ENCODE peak calls at places on chromosomes 3 and 15, in five cellular contexts. One of them, this sample, is unnamed. For H3K27me3 and H3K4me1, the result is how much of the 10 kb centered on the place peaks cover.

GRCh38 chr3:12224181-12225147 is 64.4 kb upstream of the PPARG start:
- DNase-seq in psoas muscle: no peak
- DNase-seq in transverse colon: peak
- DNase-seq in mesendoderm: peak
- DNase-seq in naive thymus-derived CD4-positive, alpha-beta T cell: no peak
- DNase-seq in this sample: peak

GRCh38 chr3:49702672-49703071 is 13.3 kb downstream of the RNF123 start:
- DNase-seq in psoas muscle: no peak
- DNase-seq in transverse colon: no peak
- DNase-seq in mesendoderm: no peak
- DNase-seq in naive thymus-derived CD4-positive, alpha-beta T cell: no peak
- DNase-seq in this sample: no peak

GRCh38 chr3:132659370-132660055 is at the start of gene ACAD11:
- DNase-seq in psoas muscle: peak
- DNase-seq in transverse colon: peak
- DNase-seq in mesendoderm: peak
- DNase-seq in naive thymus-derived CD4-positive, alpha-beta T cell: peak
- DNase-seq in this sample: no peak

GRCh38 chr3:11185564-11186317 is 31.4 kb downstream of the HRH1 start:
- DNase-seq in psoas muscle: peak
- DNase-seq in transverse colon: peak
- DNase-seq in mesendoderm: no peak
- DNase-seq in naive thymus-derived CD4-positive, alpha-beta T cell: no peak
- DNase-seq in this sample: peak

GRCh38 chr15:80770356-80770705 is 8.8 kb upstream of the CEMIP start:
- DNase-seq in psoas muscle: no peak
- DNase-seq in transverse colon: no peak
- DNase-seq in mesendoderm: no peak
- DNase-seq in naive thymus-derived CD4-positive, alpha-beta T cell: no peak
- DNase-seq in this sample: no peak

GRCh38 chr3:1207904-1208303 is 115.1 kb downstream of the CNTN6 start:
- DNase-seq in psoas muscle: no peak
- DNase-seq in transverse colon: no peak
- DNase-seq in mesendoderm: no peak
- DNase-seq in naive thymus-derived CD4-positive, alpha-beta T cell: no peak
- DNase-seq in this sample: no peak

GRCh38 chr3:42071720-42072582 is 19.2 kb upstream of the TRAK1 start:
- DNase-seq in psoas muscle: peak
- DNase-seq in transverse colon: peak
- DNase-seq in mesendoderm: peak
- DNase-seq in naive thymus-derived CD4-positive, alpha-beta T cell: no peak
- DNase-seq in this sample: no peak

GRCh38 chr3:89113887-89114840 is 6.7 kb downstream of the EPHA3 start:
- DNase-seq in psoas muscle: peak
- DNase-seq in transverse colon: peak
- DNase-seq in mesendoderm: peak
- DNase-seq in naive thymus-derived CD4-positive, alpha-beta T cell: peak
- DNase-seq in this sample: no peak

GRCh38 chr3:15796771-15797599 is 794 bp downstream of the ANKRD28 start:
- DNase-seq in psoas muscle: no peak
- DNase-seq in transverse colon: no peak
- DNase-seq in mesendoderm: peak
- DNase-seq in naive thymus-derived CD4-positive, alpha-beta T cell: no peak
- DNase-seq in this sample: no peak

GRCh38 chr15:94274745-94275144 is 43.4 kb downstream of the MCTP2 start:
- DNase-seq in psoas muscle: no peak
- DNase-seq in transverse colon: no peak
- DNase-seq in mesendoderm: no peak
- DNase-seq in naive thymus-derived CD4-positive, alpha-beta T cell: no peak
- DNase-seq in this sample: no peak

GRCh38 chr3:113222412-113223086 is 11.2 kb downstream of the BOC start:
- DNase-seq in psoas muscle: no peak
- DNase-seq in transverse colon: no peak
- DNase-seq in mesendoderm: no peak
- DNase-seq in naive thymus-derived CD4-positive, alpha-beta T cell: no peak
- DNase-seq in this sample: no peak

GRCh38 chr3:69110941-69111546 is 11.4 kb downstream of the LMOD3 start:
- DNase-seq in psoas muscle: no peak
- DNase-seq in transverse colon: no peak
- DNase-seq in mesendoderm: no peak
- DNase-seq in naive thymus-derived CD4-positive, alpha-beta T cell: no peak
- DNase-seq in this sample: no peak

GRCh38 chr15:29312387-29312786 is 42.8 kb upstream of the NSMCE3 start:
- DNase-seq in psoas muscle: no peak
- DNase-seq in transverse colon: no peak
- DNase-seq in mesendoderm: no peak
- DNase-seq in naive thymus-derived CD4-positive, alpha-beta T cell: no peak
- DNase-seq in this sample: no peak

GRCh38 chr3:46091046-46091445 is 63.8 kb upstream of the XCR1 start:
- DNase-seq in psoas muscle: no peak
- DNase-seq in transverse colon: no peak
- DNase-seq in mesendoderm: no peak
- DNase-seq in naive thymus-derived CD4-positive, alpha-beta T cell: no peak
- DNase-seq in this sample: no peak

GRCh38 chr15:31214864-31215489 is 111.7 kb upstream of the KLF13 start:
- DNase-seq in psoas muscle: peak
- DNase-seq in transverse colon: peak
- DNase-seq in mesendoderm: no peak
- DNase-seq in naive thymus-derived CD4-positive, alpha-beta T cell: no peak
- DNase-seq in this sample: no peak

GRCh38 chr3:146817705-146818104 is 212.6 kb upstream of the PLSCR5 start:
- DNase-seq in psoas muscle: no peak
- DNase-seq in transverse colon: no peak
- DNase-seq in mesendoderm: peak
- DNase-seq in naive thymus-derived CD4-positive, alpha-beta T cell: no peak
- DNase-seq in this sample: no peak

GRCh38 chr15:25685216-25685569 is 177.9 kb downstream of the ATP10A start:
- DNase-seq in psoas muscle: no peak
- DNase-seq in transverse colon: no peak
- DNase-seq in mesendoderm: no peak
- DNase-seq in naive thymus-derived CD4-positive, alpha-beta T cell: no peak
- DNase-seq in this sample: no peak

GRCh38 chr3:36944012-36944640 is 728 bp downstream of the TRANK1 start:
- DNase-seq in psoas muscle: peak
- DNase-seq in transverse colon: peak
- DNase-seq in mesendoderm: peak
- DNase-seq in naive thymus-derived CD4-positive, alpha-beta T cell: peak
- DNase-seq in this sample: no peak

GRCh38 chr15:67114046-67114445 is 48.6 kb downstream of the SMAD3 start:
- DNase-seq in psoas muscle: no peak
- DNase-seq in transverse colon: no peak
- DNase-seq in mesendoderm: no peak
- DNase-seq in naive thymus-derived CD4-positive, alpha-beta T cell: no peak
- DNase-seq in this sample: no peak

GRCh38 chr3:50890688-50891344 is 216.1 kb downstream of the DOCK3 start:
- DNase-seq in psoas muscle: no peak
- DNase-seq in transverse colon: no peak
- DNase-seq in mesendoderm: peak
- DNase-seq in naive thymus-derived CD4-positive, alpha-beta T cell: no peak
- DNase-seq in this sample: no peak
- H3K4me3 ChIP-seq in psoas muscle: no peak
- H3K4me3 ChIP-seq in transverse colon: no peak
- H3K4me3 ChIP-seq in mesendoderm: no peak
- H3K4me3 ChIP-seq in naive thymus-derived CD4-positive, alpha-beta T cell: no peak
- H3K4me3 ChIP-seq in this sample: no peak

GRCh38 chr3:194161181-194162045 is 25.5 kb downstream of the HES1 start:
- DNase-seq in psoas muscle: no peak
- DNase-seq in transverse colon: no peak
- DNase-seq in mesendoderm: peak
- DNase-seq in naive thymus-derived CD4-positive, alpha-beta T cell: no peak
- DNase-seq in this sample: no peak
- H3K27me3 ChIP-seq in psoas muscle: under half
- H3K27me3 ChIP-seq in transverse colon: under half
- H3K27me3 ChIP-seq in mesendoderm: under half
- H3K27me3 ChIP-seq in naive thymus-derived CD4-positive, alpha-beta T cell: under half
- H3K27me3 ChIP-seq in this sample: under half

DNA sequence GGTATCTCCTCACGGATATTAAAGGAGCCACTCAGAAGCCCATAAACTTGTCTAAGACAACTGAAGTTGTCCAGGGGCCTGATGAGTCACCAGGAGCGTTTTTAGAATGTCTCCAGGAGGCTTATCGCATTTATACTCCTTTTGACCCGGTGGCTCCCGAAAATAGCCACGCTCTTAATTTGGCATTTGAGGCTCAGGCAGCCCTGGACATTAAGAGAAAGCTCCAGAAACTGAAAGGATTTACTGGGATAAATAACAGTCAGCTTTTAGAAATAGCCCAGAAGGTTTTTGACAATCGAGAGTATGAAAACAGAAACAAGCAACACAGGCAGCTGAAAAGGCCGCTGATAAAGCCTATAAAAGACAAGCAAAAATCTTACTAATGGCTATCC is 4.1 kb downstream of the DET1 start:
- DNase-seq in psoas muscle: no peak
- DNase-seq in transverse colon: peak
- DNase-seq in mesendoderm: no peak
- DNase-seq in naive thymus-derived CD4-positive, alpha-beta T cell: no peak
- DNase-seq in this sample: no peak
- H3K4me1 ChIP-seq in psoas muscle: under half
- H3K4me1 ChIP-seq in transverse colon: under half
- H3K4me1 ChIP-seq in mesendoderm: under half
- H3K4me1 ChIP-seq in naive thymus-derived CD4-positive, alpha-beta T cell: under half
- H3K4me1 ChIP-seq in this sample: under half

GRCh38 chr15:69132430-69132829 is 28.0 kb upstream of the GLCE start:
- DNase-seq in psoas muscle: no peak
- DNase-seq in transverse colon: no peak
- DNase-seq in mesendoderm: no peak
- DNase-seq in naive thymus-derived CD4-positive, alpha-beta T cell: no peak
- DNase-seq in this sample: no peak
- H3K4me3 ChIP-seq in psoas muscle: no peak
- H3K4me3 ChIP-seq in transverse colon: no peak
- H3K4me3 ChIP-seq in mesendoderm: no peak
- H3K4me3 ChIP-seq in naive thymus-derived CD4-positive, alpha-beta T cell: no peak
- H3K4me3 ChIP-seq in this sample: no peak

GRCh38 chr3:127458698-127459097 is 131.8 kb downstream of the TPRA1 start:
- DNase-seq in psoas muscle: peak
- DNase-seq in transverse colon: no peak
- DNase-seq in mesendoderm: peak
- DNase-seq in naive thymus-derived CD4-positive, alpha-beta T cell: no peak
- DNase-seq in this sample: no peak

GRCh38 chr3:127456471-127457093 is 134.0 kb downstream of the TPRA1 start:
- DNase-seq in psoas muscle: peak
- DNase-seq in transverse colon: no peak
- DNase-seq in mesendoderm: peak
- DNase-seq in naive thymus-derived CD4-positive, alpha-beta T cell: no peak
- DNase-seq in this sample: peak

GRCh38 chr3:127459205-127459604 is 131.3 kb downstream of the TPRA1 start:
- DNase-seq in psoas muscle: peak
- DNase-seq in transverse colon: no peak
- DNase-seq in mesendoderm: no peak
- DNase-seq in naive thymus-derived CD4-positive, alpha-beta T cell: no peak
- DNase-seq in this sample: no peak

GRCh38 chr3:127457094-127457475 is 133.4 kb downstream of the TPRA1 start:
- DNase-seq in psoas muscle: peak
- DNase-seq in transverse colon: peak
- DNase-seq in mesendoderm: peak
- DNase-seq in naive thymus-derived CD4-positive, alpha-beta T cell: no peak
- DNase-seq in this sample: no peak

GRCh38 chr3:127457746-127458145 is 132.8 kb downstream of the TPRA1 start:
- DNase-seq in psoas muscle: no peak
- DNase-seq in transverse colon: no peak
- DNase-seq in mesendoderm: no peak
- DNase-seq in naive thymus-derived CD4-positive, alpha-beta T cell: no peak
- DNase-seq in this sample: no peak
- H3K27me3 ChIP-seq in psoas muscle: under half
- H3K27me3 ChIP-seq in transverse colon: half or more
- H3K27me3 ChIP-seq in mesendoderm: under half
- H3K27me3 ChIP-seq in naive thymus-derived CD4-positive, alpha-beta T cell: under half
- H3K27me3 ChIP-seq in this sample: under half

GRCh38 chr3:136882575-136882974 is 20.6 kb downstream of the NCK1 start:
- DNase-seq in psoas muscle: no peak
- DNase-seq in transverse colon: no peak
- DNase-seq in mesendoderm: peak
- DNase-seq in naive thymus-derived CD4-positive, alpha-beta T cell: no peak
- DNase-seq in this sample: no peak
- H3K4me1 ChIP-seq in psoas muscle: under half
- H3K4me1 ChIP-seq in transverse colon: under half
- H3K4me1 ChIP-seq in mesendoderm: under half
- H3K4me1 ChIP-seq in naive thymus-derived CD4-positive, alpha-beta T cell: under half
- H3K4me1 ChIP-seq in this sample: under half

GRCh38 chr3:158314426-158315357 is 204.8 kb downstream of the RSRC1 start:
- DNase-seq in psoas muscle: no peak
- DNase-seq in transverse colon: no peak
- DNase-seq in mesendoderm: no peak
- DNase-seq in naive thymus-derived CD4-positive, alpha-beta T cell: no peak
- DNase-seq in this sample: no peak
- H3K4me3 ChIP-seq in psoas muscle: no peak
- H3K4me3 ChIP-seq in transverse colon: no peak
- H3K4me3 ChIP-seq in mesendoderm: no peak
- H3K4me3 ChIP-seq in naive thymus-derived CD4-positive, alpha-beta T cell: no peak
- H3K4me3 ChIP-seq in this sample: no peak

GRCh38 chr3:137854498-137855285 is 90.6 kb downstream of the SOX14 start:
- DNase-seq in psoas muscle: no peak
- DNase-seq in transverse colon: no peak
- DNase-seq in mesendoderm: peak
- DNase-seq in naive thymus-derived CD4-positive, alpha-beta T cell: no peak
- DNase-seq in this sample: no peak
- H3K27me3 ChIP-seq in psoas muscle: under half
- H3K27me3 ChIP-seq in transverse colon: under half
- H3K27me3 ChIP-seq in mesendoderm: under half
- H3K27me3 ChIP-seq in naive thymus-derived CD4-positive, alpha-beta T cell: under half
- H3K27me3 ChIP-seq in this sample: under half

GRCh38 chr3:65938147-65938546 is 100.6 kb downstream of the MAGI1 start:
- DNase-seq in psoas muscle: no peak
- DNase-seq in transverse colon: no peak
- DNase-seq in mesendoderm: no peak
- DNase-seq in naive thymus-derived CD4-positive, alpha-beta T cell: no peak
- DNase-seq in this sample: no peak

GRCh38 chr3:65939184-65939583 is 99.5 kb downstream of the MAGI1 start:
- DNase-seq in psoas muscle: no peak
- DNase-seq in transverse colon: no peak
- DNase-seq in mesendoderm: no peak
- DNase-seq in naive thymus-derived CD4-positive, alpha-beta T cell: no peak
- DNase-seq in this sample: no peak

GRCh38 chr3:65936908-65937638 is 101.6 kb downstream of the MAGI1 start:
- DNase-seq in psoas muscle: no peak
- DNase-seq in transverse colon: no peak
- DNase-seq in mesendoderm: no peak
- DNase-seq in naive thymus-derived CD4-positive, alpha-beta T cell: no peak
- DNase-seq in this sample: no peak

GRCh38 chr3:65938676-65939075 is 100.0 kb downstream of the MAGI1 start:
- DNase-seq in psoas muscle: no peak
- DNase-seq in transverse colon: no peak
- DNase-seq in mesendoderm: no peak
- DNase-seq in naive thymus-derived CD4-positive, alpha-beta T cell: no peak
- DNase-seq in this sample: no peak

GRCh38 chr3:65939841-65940246 is 98.9 kb downstream of the MAGI1 start:
- DNase-seq in psoas muscle: no peak
- DNase-seq in transverse colon: no peak
- DNase-seq in mesendoderm: no peak
- DNase-seq in naive thymus-derived CD4-positive, alpha-beta T cell: no peak
- DNase-seq in this sample: no peak
- H3K4me1 ChIP-seq in psoas muscle: under half
- H3K4me1 ChIP-seq in transverse colon: under half
- H3K4me1 ChIP-seq in mesendoderm: under half
- H3K4me1 ChIP-seq in naive thymus-derived CD4-positive, alpha-beta T cell: under half
- H3K4me1 ChIP-seq in this sample: under half